ENCODE peak calls at places on chromosomes 13 and 19, in seven cellular contexts. P is head of caudate nucleus; H is pancreas; I is upper lobe of right lung; T is stimulated activated CD8-positive, alpha-beta memory T cell treated with anti-CD3 and anti-CD28 coated beads, Interleukin-15, amount 100 ng/mL, for 24 hours; O is NB4; R is progenitor cell of endocrine pancreas. F is an unnamed sample.
A peak's percentile ranks its signal among the peaks of the same experiment; 100 is the strongest.

GRCh38 chr19:11422163-11423068 is 3.3 kb upstream of the RGL3 start:
- DNase-seq in P (peak; percentile 59), H (peak; percentile 76), I (peak; percentile 94), T (peak; percentile 39), O (peak; percentile 66), R (peak; percentile 42), F (peak; percentile 75)

GRCh38 chr19:39917561-39918182 is 16.8 kb downstream of the FCGBP start:
- DNase-seq in P (no peak), H (no peak), I (peak; percentile 37), T (no peak), O (no peak), R (no peak), F (no peak)

GRCh38 chr19:54100560-54100959 is at the start of gene OSCAR:
- DNase-seq in P (peak; percentile 38), H (no peak), I (peak; percentile 72), T (no peak), O (peak; percentile 92), R (no peak), F (peak; percentile 58)

GRCh38 chr13:98103531-98103930 is 39.4 kb upstream of the FARP1 start:
- DNase-seq in P (no peak), H (no peak), I (no peak), T (no peak), O (no peak), R (no peak), F (no peak)

GRCh38 chr13:30569901-30570576 is 47.7 kb upstream of the USPL1 start:
- DNase-seq in P (no peak), H (no peak), I (no peak), T (no peak), O (peak; percentile 90), R (no peak), F (peak; percentile 7)

GRCh38 chr13:32443111-32443510 is 15.2 kb upstream of the N4BP2L1 start:
- DNase-seq in P (peak; percentile 41), H (no peak), I (no peak), T (no peak), O (peak; percentile 63), R (no peak), F (peak; percentile 47)

GRCh38 chr13:51679616-51680015 is 95.4 kb downstream of the WDFY2 start:
- DNase-seq in P (no peak), H (no peak), I (no peak), T (no peak), O (no peak), R (no peak), F (no peak)

GRCh38 chr13:111409413-111409812 is 89.0 kb downstream of the TEX29 start:
- DNase-seq in P (no peak), H (no peak), I (no peak), T (no peak), O (no peak), R (no peak), F (no peak)

GRCh38 chr13:79393564-79394249 is 12.3 kb downstream of the RBM26 start:
- DNase-seq in P (no peak), H (no peak), I (no peak), T (no peak), O (peak; percentile 96), R (no peak), F (peak; percentile 65)

GRCh38 chr13:31160857-31161582 is 684 bp downstream of the HSPH1 start:
- DNase-seq in P (peak; percentile 86), H (peak; percentile 32), I (peak; percentile 84), T (peak; percentile 36), O (peak; percentile 85), R (peak; percentile 38), F (peak; percentile 68)

GRCh38 chr13:51270606-51271005 is 48.4 kb downstream of the FAM124A start:
- DNase-seq in P (no peak), H (no peak), I (no peak), T (no peak), O (no peak), R (no peak), F (no peak)

GRCh38 chr13:55783841-55784240 is 1356.9 kb upstream of the PRR20A start:
- DNase-seq in P (no peak), H (no peak), I (no peak), T (no peak), O (no peak), R (no peak), F (no peak)

GRCh38 chr13:100872761-100873160 is 198.2 kb upstream of the TMTC4 start:
- DNase-seq in P (no peak), H (no peak), I (no peak), T (no peak), O (no peak), R (no peak), F (no peak)

GRCh38 chr19:10419200-10419645 is 1.1 kb upstream of the PDE4A start:
- DNase-seq in P (peak; percentile 88), H (no peak), I (no peak), T (no peak), O (peak; percentile 93), R (no peak), F (no peak)

GRCh38 chr13:106110241-106110855 is 425.1 kb downstream of the EFNB2 start:
- DNase-seq in P (no peak), H (no peak), I (no peak), T (no peak), O (no peak), R (no peak), F (no peak)

GRCh38 chr19:6393982-6394412 is 1.0 kb upstream of the GTF2F1 start:
- DNase-seq in P (no peak), H (no peak), I (no peak), T (peak; percentile 41), O (no peak), R (no peak), F (no peak)

GRCh38 chr19:1087813-1088418 is 7.3 kb downstream of the POLR2E start:
- DNase-seq in P (no peak), H (no peak), I (no peak), T (no peak), O (peak; percentile 90), R (no peak), F (peak; percentile 89)

GRCh38 chr13:49348748-49349147 is 95.1 kb downstream of the CAB39L start:
- DNase-seq in P (no peak), H (no peak), I (no peak), T (no peak), O (no peak), R (no peak), F (no peak)

GRCh38 chr19:33675501-33676124 is 53.9 kb downstream of the CHST8 start:
- DNase-seq in P (no peak), H (no peak), I (peak; percentile 13), T (no peak), O (no peak), R (no peak), F (no peak)

GRCh38 chr19:45962021-45962420 is 11.6 kb downstream of the NOVA2 start:
- DNase-seq in P (no peak), H (no peak), I (no peak), T (no peak), O (no peak), R (no peak), F (no peak)

GRCh38 chr13:30880756-30881155 is 25.3 kb upstream of the MEDAG start:
- DNase-seq in P (no peak), H (no peak), I (no peak), T (no peak), O (no peak), R (no peak), F (no peak)

GRCh38 chr19:13058951-13059660 is 43.6 kb downstream of the LYL1 start:
- DNase-seq in P (no peak), H (no peak), I (no peak), T (no peak), O (no peak), R (no peak), F (no peak)

GRCh38 chr13:23905766-23906165 is 8.5 kb upstream of the C1QTNF9B start:
- DNase-seq in P (no peak), H (no peak), I (no peak), T (no peak), O (no peak), R (no peak), F (no peak)

GRCh38 chr19:6532244-6532999 is 1.6 kb downstream of the TNFSF9 start:
- DNase-seq in P (no peak), H (no peak), I (no peak), T (no peak), O (peak; percentile 80), R (no peak), F (peak; percentile 19)

F was measured in OCI-M1.